ENCODE peak calls at places on chromosomes 4 and X, in nine cellular contexts. O, I, L, M, R, U, X, C and P are unnamed samples.

GRCh38 chrX:65668362-65669310 is 1.2 kb downstream of the MSN start:
- DNase-seq in O (peak), I (peak), L (peak), M (peak), R (peak), U (peak), X (no peak), C (no peak), P (peak)

GRCh38 chr4:73721419-73721818 is 18.9 kb upstream of the CXCL8 start:
- DNase-seq in O (no peak), I (no peak), L (no peak), M (no peak), R (no peak), U (no peak), X (no peak), C (no peak), P (no peak)

GRCh38 chrX:111402378-111402777 is 9.6 kb downstream of the DCX start:
- DNase-seq in O (no peak), I (no peak), L (no peak), M (no peak), R (no peak), U (no peak), X (no peak), C (no peak), P (no peak)

GRCh38 chr4:14539246-14539645 is 463.0 kb upstream of the CPEB2 start:
- DNase-seq in O (no peak), I (no peak), L (no peak), M (no peak), R (no peak), U (no peak), X (no peak), C (no peak), P (no peak)

GRCh38 chrX:6640727-6641126 is 105.8 kb upstream of the VCX3A start:
- DNase-seq in O (no peak), I (no peak), L (no peak), M (no peak), R (no peak), U (no peak), X (no peak), C (no peak), P (no peak)

GRCh38 chr4:6345866-6346265 is 76.2 kb downstream of the WFS1 start:
- DNase-seq in O (no peak), I (no peak), L (no peak), M (no peak), R (no peak), U (no peak), X (no peak), C (no peak), P (no peak)

GRCh38 chr4:137946423-137946822 is 295.7 kb downstream of the SLC7A11 start:
- DNase-seq in O (no peak), I (no peak), L (no peak), M (no peak), R (no peak), U (no peak), X (no peak), C (no peak), P (no peak)

GRCh38 chr4:184248216-184248615 is 30.5 kb upstream of the ENPP6 start:
- DNase-seq in O (no peak), I (no peak), L (no peak), M (no peak), R (no peak), U (no peak), X (no peak), C (no peak), P (no peak)

GRCh38 chr4:186726440-186727148 is 2.9 kb upstream of the FAT1 start:
- DNase-seq in O (peak), I (peak), L (peak), M (no peak), R (peak), U (no peak), X (no peak), C (peak), P (peak)

GRCh38 chr4:118954246-118954645 is 65.6 kb downstream of the SYNPO2 start:
- DNase-seq in O (no peak), I (peak), L (peak), M (no peak), R (no peak), U (no peak), X (no peak), C (no peak), P (no peak)

DNA sequence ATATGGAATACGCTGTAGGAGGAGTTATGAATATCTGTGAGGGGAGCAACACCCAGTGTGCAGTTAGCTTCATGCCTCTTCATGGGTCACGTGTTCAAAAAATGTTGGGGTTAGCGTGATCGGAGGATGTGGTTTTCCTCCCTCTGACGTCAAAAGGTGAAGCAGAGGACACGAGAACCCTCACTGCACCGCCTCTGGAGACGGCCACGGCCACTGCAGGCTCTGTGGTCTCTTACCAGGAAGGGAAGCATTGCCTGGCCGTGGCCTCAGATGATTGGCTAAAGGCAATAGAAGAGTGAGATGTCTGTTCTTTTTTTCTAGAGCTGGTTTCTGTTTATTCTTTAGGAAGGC is 28.9 kb downstream of the HTT-AS start:
- DNase-seq in O (no peak), I (peak), L (no peak), M (peak), R (peak), U (no peak), X (no peak), C (no peak), P (no peak)
- TF ChIP-seq REST in O (no peak), I (no peak), L (no peak), M (no peak), R (no peak), U (no peak), X (no peak), C (no peak), P (no peak)

GRCh38 chr4:48249378-48249777 is 20.3 kb downstream of the TEC start:
- DNase-seq in O (no peak), I (no peak), L (no peak), M (no peak), R (no peak), U (no peak), X (no peak), C (no peak), P (no peak)

GRCh38 chr4:48244665-48245064 is 25.0 kb downstream of the TEC start:
- DNase-seq in O (no peak), I (no peak), L (no peak), M (no peak), R (no peak), U (no peak), X (no peak), C (no peak), P (no peak)

GRCh38 chr4:48248559-48248953 is 21.1 kb downstream of the TEC start:
- DNase-seq in O (no peak), I (no peak), L (no peak), M (no peak), R (no peak), U (no peak), X (no peak), C (no peak), P (no peak)

GRCh38 chr4:48247878-48248558 is 21.6 kb downstream of the TEC start:
- DNase-seq in O (no peak), I (no peak), L (no peak), M (no peak), R (no peak), U (no peak), X (no peak), C (no peak), P (no peak)

DNA sequence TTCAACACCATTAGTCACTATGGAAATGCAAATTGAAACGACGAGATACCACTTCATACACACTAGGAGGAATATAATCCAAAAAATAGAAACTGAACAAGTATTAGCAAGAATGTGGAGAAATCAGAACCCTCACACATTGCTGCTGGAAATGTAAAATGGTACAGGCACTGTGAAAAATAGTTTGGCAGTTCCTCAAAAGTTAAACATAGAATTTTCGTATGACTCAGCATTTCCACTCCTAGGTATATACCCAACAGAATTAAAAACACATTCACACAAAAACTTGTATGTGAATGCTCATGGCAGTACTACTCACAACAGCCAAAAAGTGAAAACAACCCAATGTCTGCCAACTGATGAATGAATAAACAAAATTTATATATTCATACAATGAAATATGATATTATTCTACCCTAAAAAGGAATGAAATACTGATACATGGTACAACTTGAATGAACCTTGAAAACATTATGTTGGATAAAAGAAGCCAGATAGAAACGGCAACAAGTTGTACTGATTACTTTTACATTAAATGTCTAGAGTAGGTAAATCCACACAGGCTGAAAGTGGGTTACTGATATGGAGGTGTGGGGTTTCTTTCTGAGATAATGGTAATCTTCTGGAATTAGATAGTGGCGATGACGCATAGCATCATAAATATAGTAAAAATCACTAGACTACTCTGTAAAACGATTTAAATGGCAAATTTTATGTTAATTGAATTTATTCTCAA is 22.3 kb downstream of the TEC start:
- DNase-seq in O (no peak), I (no peak), L (no peak), M (no peak), R (peak), U (peak), X (no peak), C (no peak), P (no peak)
- TF ChIP-seq REST in O (no peak), I (no peak), L (no peak), M (no peak), R (no peak), U (no peak), X (no peak), C (no peak), P (no peak)

GRCh38 chr4:154329268-154329858 is 162.2 kb downstream of the DCHS2 start:
- DNase-seq in O (peak), I (peak), L (no peak), M (no peak), R (peak), U (no peak), X (no peak), C (peak), P (no peak)

GRCh38 chr4:154329939-154330338 is 161.7 kb downstream of the DCHS2 start:
- DNase-seq in O (no peak), I (no peak), L (no peak), M (no peak), R (no peak), U (no peak), X (no peak), C (no peak), P (no peak)

GRCh38 chr4:154335588-154335987 is 156.0 kb downstream of the DCHS2 start:
- DNase-seq in O (no peak), I (no peak), L (no peak), M (no peak), R (no peak), U (no peak), X (no peak), C (no peak), P (no peak)

GRCh38 chr4:154328030-154328429 is 163.6 kb downstream of the DCHS2 start:
- DNase-seq in O (no peak), I (no peak), L (no peak), M (no peak), R (no peak), U (no peak), X (no peak), C (no peak), P (no peak)

GRCh38 chr4:154332681-154333421 is 158.7 kb downstream of the DCHS2 start:
- DNase-seq in O (peak), I (peak), L (no peak), M (peak), R (peak), U (peak), X (no peak), C (no peak), P (peak)
- TF ChIP-seq REST in O (no peak), I (no peak), L (no peak), M (no peak), R (no peak), U (no peak), X (no peak), C (no peak), P (no peak)

DNA sequence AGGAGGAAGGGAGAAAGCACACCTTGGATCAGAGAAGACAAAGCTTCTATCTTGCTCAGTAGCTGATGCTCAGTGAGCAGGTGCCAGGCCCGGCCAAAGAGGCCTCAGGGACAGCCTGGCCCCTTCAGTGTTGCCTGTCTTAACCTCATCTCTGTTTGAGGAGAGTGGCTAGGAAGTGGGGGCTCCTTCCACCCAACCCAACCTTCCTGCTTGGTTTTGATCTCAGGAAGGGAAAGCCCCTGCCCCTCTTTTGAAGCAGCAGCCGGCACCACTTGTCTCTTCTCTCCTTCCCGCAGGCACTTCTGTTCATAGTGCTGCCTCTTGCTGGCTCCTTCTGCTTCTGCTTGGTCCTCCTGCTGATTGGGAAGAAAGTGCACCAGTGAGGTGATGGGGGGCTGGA is 2.4 kb upstream of the AFF2 start:
- DNase-seq in O (no peak), I (no peak), L (no peak), M (no peak), R (no peak), U (no peak), X (no peak), C (no peak), P (no peak)
- TF ChIP-seq REST in O (no peak), I (no peak), L (no peak), M (no peak), R (no peak), U (no peak), X (no peak), C (no peak), P (no peak)

DNA sequence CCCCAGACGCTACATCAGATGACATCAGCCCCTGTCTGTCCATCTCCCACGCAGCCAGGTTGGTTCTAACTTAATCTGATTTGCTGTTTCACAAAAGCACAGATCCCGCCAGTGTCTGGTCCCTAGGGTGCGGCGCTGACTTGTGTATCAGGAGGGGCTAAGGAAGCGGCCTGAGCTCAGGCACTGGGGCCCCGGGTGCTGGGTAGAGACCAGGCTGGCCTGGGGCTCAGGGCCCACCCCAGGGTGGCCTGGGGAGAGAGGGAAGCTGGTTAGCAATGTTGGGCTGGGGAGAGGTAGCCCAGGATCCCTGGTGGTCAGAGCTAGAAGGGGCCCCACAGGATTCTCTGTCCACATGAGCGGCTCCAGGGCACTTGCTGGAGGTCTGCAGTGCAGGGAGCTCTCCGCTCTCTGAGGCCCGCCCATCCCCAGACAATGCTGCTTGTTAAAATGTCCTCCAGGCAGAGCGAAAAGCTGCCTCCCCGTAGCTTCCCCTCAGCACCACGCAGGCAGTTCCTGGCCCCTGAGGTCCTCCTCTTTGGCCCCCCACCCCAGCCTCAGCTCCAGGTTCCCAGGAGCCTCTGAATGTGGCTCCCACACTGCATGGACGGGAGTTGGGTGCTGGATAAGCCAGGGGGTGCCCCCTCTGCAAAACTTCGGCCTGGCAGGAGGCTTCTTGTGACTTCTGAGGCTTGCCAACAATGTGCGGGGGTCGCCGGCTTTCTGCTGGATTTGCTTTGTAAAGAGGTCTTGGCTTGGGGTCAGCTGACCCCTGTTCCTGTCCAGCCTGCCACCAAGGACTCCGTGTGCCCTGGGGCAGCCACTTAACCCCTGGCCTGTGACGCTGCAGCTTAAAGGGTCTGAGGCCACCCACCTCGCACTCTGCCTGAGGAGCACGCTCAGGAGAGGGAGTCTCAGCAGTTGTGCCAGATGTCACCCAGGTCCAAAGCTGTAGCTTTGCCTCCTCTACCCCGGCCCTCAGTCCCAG is 112.9 kb downstream of the CPZ start:
- DNase-seq in O (no peak), I (no peak), L (no peak), M (no peak), R (no peak), U (no peak), X (no peak), C (no peak), P (no peak)
- TF ChIP-seq REST in O (no peak), I (no peak), L (no peak), M (no peak), R (no peak), U (no peak), X (no peak), C (no peak), P (no peak)